ENCODE peak calls at places on chromosomes 7 and 10, in ten cellular contexts. J is astrocyte, M is germinal center, O is spleen, E is tibial artery, R is H54, A is NCI-H1417 treated with DMSO at 0.1 percent for 48 hours, G is cerebellar cortex, K is choroid plexus epithelial cell, S is A172. U is an unnamed sample.

GRCh38 chr7:151558575-151558974 is 38.9 kb upstream of the RHEB start:
- DNase-seq in J (peak), M (no peak), O (no peak), E (no peak), R (no peak), A (no peak), G (no peak), K (peak), S (peak), U (no peak)

GRCh38 chr7:99473315-99473596 is 566 bp downstream of the ZNF789 start:
- DNase-seq in J (peak), M (peak), O (no peak), E (no peak), R (peak), A (no peak), G (peak), K (peak), S (peak), U (no peak)

GRCh38 chr7:42574693-42575084 is 337.2 kb downstream of the C7orf25 start:
- DNase-seq in J (no peak), M (peak), O (no peak), E (no peak), R (no peak), A (no peak), G (no peak), K (peak), S (no peak), U (no peak)

GRCh38 chr7:95933618-95934017 is 161.3 kb downstream of the DYNC1I1 start:
- DNase-seq in J (no peak), M (no peak), O (no peak), E (no peak), R (no peak), A (peak), G (no peak), K (no peak), S (no peak), U (no peak)

GRCh38 chr10:43598447-43598846 is 7.8 kb upstream of the ZNF485 start:
- DNase-seq in J (no peak), M (no peak), O (no peak), E (no peak), R (no peak), A (no peak), G (no peak), K (peak), S (no peak), U (no peak)

GRCh38 chr7:12570529-12571461 is at the start of gene SCIN:
- DNase-seq in J (peak), M (peak), O (peak), E (no peak), R (no peak), A (no peak), G (no peak), K (no peak), S (no peak), U (no peak)

GRCh38 chr10:43236176-43236850 is 30.6 kb downstream of the RASGEF1A start:
- DNase-seq in J (no peak), M (no peak), O (no peak), E (peak), R (no peak), A (no peak), G (no peak), K (no peak), S (no peak), U (no peak)

GRCh38 chr7:150666412-150666811 is 19.1 kb upstream of the GIMAP2 start:
- DNase-seq in J (no peak), M (no peak), O (no peak), E (no peak), R (no peak), A (no peak), G (no peak), K (no peak), S (no peak), U (no peak)

GRCh38 chr7:3029138-3029537 is 14.5 kb downstream of the CARD11 start:
- DNase-seq in J (no peak), M (no peak), O (no peak), E (no peak), R (no peak), A (no peak), G (no peak), K (no peak), S (no peak), U (no peak)

GRCh38 chr10:72263613-72264241 is 10.0 kb upstream of the DDIT4 start:
- DNase-seq in J (no peak), M (no peak), O (no peak), E (no peak), R (no peak), A (peak), G (no peak), K (no peak), S (peak), U (no peak)

GRCh38 chr7:46518713-46519112 is 597.6 kb upstream of the IGFBP3 start:
- DNase-seq in J (no peak), M (no peak), O (no peak), E (no peak), R (no peak), A (no peak), G (no peak), K (no peak), S (no peak), U (no peak)

GRCh38 chr7:127226685-127227374 is 25.9 kb downstream of the GRM8 start:
- DNase-seq in J (no peak), M (no peak), O (no peak), E (no peak), R (no peak), A (no peak), G (no peak), K (no peak), S (no peak), U (no peak)

GRCh38 chr7:117682681-117683385 is 190.4 kb downstream of the CTTNBP2 start:
- DNase-seq in J (no peak), M (no peak), O (no peak), E (no peak), R (no peak), A (no peak), G (no peak), K (peak), S (peak), U (no peak)

GRCh38 chr10:4511559-4511958 is 314.4 kb upstream of the AKR1E2 start:
- DNase-seq in J (no peak), M (no peak), O (no peak), E (no peak), R (no peak), A (no peak), G (no peak), K (no peak), S (no peak), U (no peak)

GRCh38 chr7:27096756-27097514 is 1.1 kb upstream of the HOXA1 start:
- DNase-seq in J (peak), M (peak), O (peak), E (no peak), R (no peak), A (no peak), G (no peak), K (no peak), S (no peak), U (no peak)

U was measured in CD8-positive, alpha-beta T cell.